ENCODE peak calls at places on chromosomes 4 and X, in six cellular contexts. X, Y, H, J, N and M are unnamed samples.

GRCh38 chr4:1693131-1693896 is 9.2 kb upstream of the FAM53A start:
- DNase-seq in J (peak; percentile 60), N (peak; percentile 66), X (peak; percentile 44), Y (peak; percentile 62), H (peak; percentile 50), M (peak; percentile 73)

GRCh38 chr4:143282170-143282760 is 54.4 kb upstream of the GAB1 start:
- DNase-seq in X (no peak), Y (no peak), N (no peak), J (no peak), H (no peak), M (no peak)

GRCh38 chrX:12494400-12495138 is 296.6 kb upstream of the PRPS2 start:
- DNase-seq in H (no peak), J (no peak), N (no peak), X (no peak), Y (no peak), M (no peak)

GRCh38 chr4:26441110-26441509 is 49.2 kb downstream of the CCKAR start:
- DNase-seq in X (no peak), J (no peak), Y (no peak), H (no peak), N (no peak), M (no peak)

GRCh38 chr4:119550857-119551532 is 77.6 kb downstream of the PDE5A start:
- DNase-seq in Y (peak; percentile 27), X (no peak), J (no peak), N (no peak), H (no peak), M (no peak)

GRCh38 chrX:63426519-63426918 is 75.4 kb upstream of the SPIN4 start:
- DNase-seq in H (no peak), N (no peak), Y (no peak), J (no peak), X (no peak), M (no peak)

GRCh38 chr4:39698424-39699009 is 581 bp downstream of the UBE2K start:
- DNase-seq in X (peak; percentile 55), Y (no peak), N (no peak), J (peak; percentile 28), H (no peak), M (peak; percentile 26)

GRCh38 chr4:140156529-140157171 is 2.7 kb upstream of the MAML3 start:
- DNase-seq in J (no peak), Y (no peak), N (no peak), X (no peak), H (no peak), M (no peak)

GRCh38 chrX:57900961-57901360 is 9.3 kb downstream of the ZXDA start:
- DNase-seq in H (no peak), X (no peak), Y (peak; percentile 52), N (no peak), J (no peak), M (no peak)

GRCh38 chrX:96004386-96004785 is 680.3 kb upstream of the DIAPH2 start:
- DNase-seq in Y (no peak), H (peak; percentile 38), N (peak; percentile 4), X (no peak), J (no peak), M (no peak)

GRCh38 chrX:13658602-13659001 is 5.7 kb downstream of the TCEANC start:
- DNase-seq in N (no peak), H (no peak), X (no peak), J (no peak), Y (peak; percentile 34), M (no peak)

GRCh38 chr4:17448689-17449088 is 63.2 kb downstream of the QDPR start:
- DNase-seq in N (no peak), Y (peak; percentile 43), H (peak; percentile 27), X (no peak), J (no peak), M (no peak)